ENCODE peak calls at places on chromosomes 16 and 17, in five cellular contexts. S, Y, H, N and I are unnamed samples.
A peak's percentile ranks its signal among the peaks of the same experiment; 100 is the strongest.

GRCh38 chr17:38461683-38462082 is 33.4 kb downstream of the ARHGAP23 start:
- DNase-seq in S (no peak), N (no peak), H (no peak), Y (no peak), I (no peak)

GRCh38 chr16:21611178-21611545 is 11.8 kb downstream of the METTL9 start:
- DNase-seq in H (no peak), Y (no peak), N (peak; percentile 91), S (no peak), I (no peak)

GRCh38 chr17:81044764-81045589 is 10.0 kb downstream of the BAIAP2 start:
- DNase-seq in N (no peak), Y (peak; percentile 55), S (no peak), H (no peak), I (no peak)

GRCh38 chr17:69637399-69638165 is 223.1 kb downstream of the MAP2K6 start:
- DNase-seq in S (no peak), N (peak; percentile 17), Y (no peak), H (no peak), I (no peak)

GRCh38 chr17:12365805-12366204 is 299.9 kb upstream of the MYOCD start:
- DNase-seq in H (no peak), N (no peak), Y (no peak), S (no peak), I (no peak)

GRCh38 chr17:41625602-41626001 is 1.2 kb upstream of the KRT17 start:
- DNase-seq in S (no peak), N (peak; percentile 94), H (no peak), Y (no peak), I (no peak)

GRCh38 chr16:61295311-61295710 is 740.9 kb downstream of the CDH8 start:
- DNase-seq in N (peak; percentile 4), Y (no peak), H (no peak), S (no peak), I (no peak)

GRCh38 chr16:74936902-74937560 is 47.9 kb downstream of the WDR59 start:
- DNase-seq in S (no peak), N (no peak), H (no peak), Y (no peak), I (peak; percentile 50)

GRCh38 chr17:73909156-73909555 is 264.9 kb upstream of the SDK2 start:
- DNase-seq in N (no peak), S (no peak), H (no peak), Y (no peak), I (no peak)

GRCh38 chr17:76997981-76998531 is 129.9 kb downstream of the MGAT5B start:
- DNase-seq in N (no peak), S (no peak), H (no peak), Y (no peak), I (peak; percentile 71)

GRCh38 chr17:47981462-47981861 is 10.5 kb downstream of the CDK5RAP3 start:
- DNase-seq in Y (no peak), N (no peak), H (no peak), S (no peak), I (no peak)

GRCh38 chr17:56639517-56639916 is 46.0 kb downstream of the NOG start:
- DNase-seq in S (no peak), H (no peak), Y (no peak), N (no peak), I (no peak)

GRCh38 chr17:78592991-78593329 is 15.8 kb upstream of the DNAH17 start:
- DNase-seq in S (no peak), H (no peak), Y (no peak), N (no peak), I (no peak)

GRCh38 chr17:72120878-72121163 is at the start of gene SOX9:
- DNase-seq in H (peak; percentile 96), N (peak; percentile 90), Y (no peak), S (no peak), I (peak; percentile 73)

GRCh38 chr16:29307598-29308507 is 98.7 kb downstream of the NPIPB11 start:
- DNase-seq in H (peak; percentile 64), N (no peak), S (no peak), Y (no peak), I (no peak)

GRCh38 chr16:50616883-50617629 is 64.1 kb downstream of the SNX20 start:
- DNase-seq in S (no peak), N (no peak), H (peak; percentile 18), Y (no peak), I (no peak)

GRCh38 chr16:8623634-8624033 is 2.1 kb downstream of the METTL22 start:
- DNase-seq in Y (no peak), H (no peak), S (no peak), N (peak; percentile 62), I (no peak)

GRCh38 chr17:48153711-48154642 is 46.4 kb downstream of the SNX11 start:
- DNase-seq in Y (no peak), H (peak; percentile 83), S (no peak), N (peak; percentile 35), I (no peak)

GRCh38 chr17:50943575-50943933 is 77.4 kb upstream of the TOB1 start:
- DNase-seq in H (peak; percentile 40), N (no peak), Y (no peak), S (no peak), I (no peak)

GRCh38 chr17:17376362-17376761 is 73.2 kb downstream of the NT5M start:
- DNase-seq in N (peak; percentile 32), S (no peak), H (no peak), Y (no peak), I (no peak)

GRCh38 chr17:66976379-66976663 is 11.8 kb downstream of the CACNG4 start:
- DNase-seq in N (no peak), H (no peak), S (no peak), Y (no peak), I (no peak)

GRCh38 chr17:9904277-9905077 is 594 bp downstream of the RCVRN start:
- DNase-seq in S (no peak), Y (no peak), N (no peak), H (no peak), I (no peak)

GRCh38 chr17:72510454-72511016 is 389.7 kb downstream of the SOX9 start:
- DNase-seq in S (no peak), H (no peak), N (no peak), Y (no peak), I (peak; percentile 92)

GRCh38 chr16:3979070-3979469 is 98.6 kb upstream of the CREBBP start:
- DNase-seq in Y (no peak), N (no peak), S (no peak), H (peak; percentile 58), I (no peak)

GRCh38 chr16:72722552-72722951 is 325.4 kb downstream of the ZFHX3 start:
- DNase-seq in Y (no peak), S (no peak), H (no peak), N (no peak), I (no peak)

GRCh38 chr17:64028874-64029464 is 8.5 kb upstream of the ICAM2 start:
- DNase-seq in H (no peak), Y (no peak), S (peak; percentile 72), N (peak; percentile 62), I (no peak)

GRCh38 chr17:8151641-8152111 is 528 bp downstream of the PER1 start:
- DNase-seq in S (no peak), H (peak; percentile 91), Y (no peak), N (peak; percentile 29), I (no peak)

GRCh38 chr17:57697891-57698708 is 47.0 kb downstream of the CCDC182 start:
- DNase-seq in N (peak; percentile 1), Y (no peak), H (no peak), S (no peak), I (no peak)

GRCh38 chr16:65122974-65123845 is 1.3 kb upstream of the CDH11 start:
- DNase-seq in N (no peak), Y (no peak), S (no peak), H (peak; percentile 71), I (no peak)

GRCh38 chr16:88351521-88352101 is 31.1 kb upstream of the ZNF469 start:
- DNase-seq in H (peak; percentile 32), N (no peak), Y (no peak), S (no peak), I (no peak)

GRCh38 chr17:55322451-55322985 is 57.8 kb downstream of the HLF start:
- DNase-seq in Y (no peak), S (no peak), N (no peak), H (no peak), I (no peak)

GRCh38 chr17:33240397-33240796 is 52.7 kb downstream of the ASIC2 start:
- DNase-seq in H (no peak), N (no peak), S (no peak), Y (no peak), I (no peak)

GRCh38 chr17:66537518-66537917 is 235.1 kb downstream of the PRKCA start:
- DNase-seq in Y (no peak), N (no peak), H (no peak), S (no peak), I (no peak)

GRCh38 chr16:77289331-77289809 is 90.2 kb downstream of the SYCE1L start:
- DNase-seq in Y (no peak), H (no peak), S (no peak), N (peak; percentile 72), I (no peak)

GRCh38 chr16:52578007-52578828 is 31.3 kb upstream of the TOX3 start:
- DNase-seq in S (no peak), N (no peak), H (no peak), Y (no peak), I (no peak)

GRCh38 chr16:26729917-26730541 is 336.7 kb upstream of the C16orf82 start:
- DNase-seq in Y (no peak), H (no peak), N (no peak), S (no peak), I (no peak)

GRCh38 chr16:24523569-24523968 is 15.8 kb upstream of the RBBP6 start:
- DNase-seq in S (no peak), N (no peak), H (no peak), Y (no peak), I (no peak)

GRCh38 chr17:82497483-82498405 is 21.8 kb upstream of the FOXK2 start:
- DNase-seq in S (no peak), N (peak; percentile 39), H (peak; percentile 76), Y (no peak), I (no peak)